ENCODE peak calls at places on chromosomes 5 and 9, in six cellular contexts. One of them, this sample, is unnamed. For H3K4me1, the result is how much of the 10 kb centered on the place peaks cover.

GRCh38 chr5:72374844-72375243 is 54.7 kb downstream of the PTCD2 start:
- DNase-seq in upper lobe of left lung: no peak
- DNase-seq in spleen: no peak
- DNase-seq in HCT116: no peak
- DNase-seq in GM12878: no peak
- DNase-seq in transverse colon: no peak
- DNase-seq in this sample: no peak

GRCh38 chr5:116360008-116360853 is 214.4 kb downstream of the SEMA6A start:
- DNase-seq in upper lobe of left lung: no peak
- DNase-seq in spleen: no peak
- DNase-seq in HCT116: no peak
- DNase-seq in GM12878: no peak
- DNase-seq in transverse colon: peak
- DNase-seq in this sample: no peak

GRCh38 chr9:92887880-92888338 is 10.1 kb upstream of the ZNF484 start:
- DNase-seq in upper lobe of left lung: no peak
- DNase-seq in spleen: no peak
- DNase-seq in HCT116: no peak
- DNase-seq in GM12878: no peak
- DNase-seq in transverse colon: no peak
- DNase-seq in this sample: no peak

GRCh38 chr5:29697786-29698414 is 1495.6 kb upstream of the CDH6 start:
- DNase-seq in upper lobe of left lung: no peak
- DNase-seq in spleen: no peak
- DNase-seq in HCT116: no peak
- DNase-seq in GM12878: no peak
- DNase-seq in transverse colon: no peak
- DNase-seq in this sample: no peak

GRCh38 chr9:22446589-22446949 is at the start of gene DMRTA1:
- DNase-seq in upper lobe of left lung: peak
- DNase-seq in spleen: peak
- DNase-seq in HCT116: no peak
- DNase-seq in GM12878: no peak
- DNase-seq in transverse colon: peak
- DNase-seq in this sample: peak

GRCh38 chr5:128084228-128085167 is 932 bp downstream of the SLC12A2 start:
- DNase-seq in upper lobe of left lung: peak
- DNase-seq in spleen: peak
- DNase-seq in HCT116: no peak
- DNase-seq in GM12878: no peak
- DNase-seq in transverse colon: peak
- DNase-seq in this sample: peak

GRCh38 chr9:121278535-121279169 is 10.7 kb downstream of the GSN start:
- DNase-seq in upper lobe of left lung: peak
- DNase-seq in spleen: no peak
- DNase-seq in HCT116: peak
- DNase-seq in GM12878: peak
- DNase-seq in transverse colon: peak
- DNase-seq in this sample: peak

GRCh38 chr5:10034008-10034407 is 215.7 kb downstream of the ATPSCKMT start:
- DNase-seq in upper lobe of left lung: no peak
- DNase-seq in spleen: no peak
- DNase-seq in HCT116: no peak
- DNase-seq in GM12878: no peak
- DNase-seq in transverse colon: no peak
- DNase-seq in this sample: no peak

GRCh38 chr9:6925841-6926240 is 168.1 kb downstream of the KDM4C start:
- DNase-seq in upper lobe of left lung: no peak
- DNase-seq in spleen: no peak
- DNase-seq in HCT116: no peak
- DNase-seq in GM12878: no peak
- DNase-seq in transverse colon: no peak
- DNase-seq in this sample: no peak

GRCh38 chr9:134175291-134175807 is 11.0 kb upstream of the RNU6ATAC start:
- DNase-seq in upper lobe of left lung: peak
- DNase-seq in spleen: no peak
- DNase-seq in HCT116: no peak
- DNase-seq in GM12878: no peak
- DNase-seq in transverse colon: peak
- DNase-seq in this sample: no peak

GRCh38 chr5:173383711-173384110 is 55.5 kb upstream of the STC2 start:
- DNase-seq in upper lobe of left lung: no peak
- DNase-seq in spleen: no peak
- DNase-seq in HCT116: no peak
- DNase-seq in GM12878: no peak
- DNase-seq in transverse colon: no peak
- DNase-seq in this sample: no peak

GRCh38 chr5:124583469-124584350 is 162.7 kb downstream of the ZNF608 start:
- DNase-seq in upper lobe of left lung: no peak
- DNase-seq in spleen: no peak
- DNase-seq in HCT116: peak
- DNase-seq in GM12878: peak
- DNase-seq in transverse colon: peak
- DNase-seq in this sample: no peak

GRCh38 chr5:178941361-178941760 is 363 bp downstream of the ZNF454 start:
- DNase-seq in upper lobe of left lung: peak
- DNase-seq in spleen: no peak
- DNase-seq in HCT116: no peak
- DNase-seq in GM12878: no peak
- DNase-seq in transverse colon: no peak
- DNase-seq in this sample: no peak

GRCh38 chr9:9719373-9720112 is 893.3 kb downstream of the PTPRD start:
- DNase-seq in upper lobe of left lung: no peak
- DNase-seq in spleen: peak
- DNase-seq in HCT116: no peak
- DNase-seq in GM12878: no peak
- DNase-seq in transverse colon: no peak
- DNase-seq in this sample: no peak

GRCh38 chr9:89436963-89437625 is 60.8 kb downstream of the SEMA4D start:
- DNase-seq in upper lobe of left lung: peak
- DNase-seq in spleen: peak
- DNase-seq in HCT116: no peak
- DNase-seq in GM12878: no peak
- DNase-seq in transverse colon: peak
- DNase-seq in this sample: no peak

GRCh38 chr9:73231203-73231602 is 79.5 kb downstream of the ANXA1 start:
- DNase-seq in upper lobe of left lung: no peak
- DNase-seq in spleen: no peak
- DNase-seq in HCT116: no peak
- DNase-seq in GM12878: no peak
- DNase-seq in transverse colon: no peak
- DNase-seq in this sample: no peak

GRCh38 chr9:100586093-100586492 is 8.2 kb downstream of the CAVIN4 start:
- DNase-seq in upper lobe of left lung: no peak
- DNase-seq in spleen: no peak
- DNase-seq in HCT116: no peak
- DNase-seq in GM12878: no peak
- DNase-seq in transverse colon: no peak
- DNase-seq in this sample: no peak

GRCh38 chr5:165894916-165895315 is 2389.5 kb downstream of the MAT2B start:
- DNase-seq in upper lobe of left lung: no peak
- DNase-seq in spleen: no peak
- DNase-seq in HCT116: no peak
- DNase-seq in GM12878: no peak
- DNase-seq in transverse colon: no peak
- DNase-seq in this sample: no peak

GRCh38 chr9:76654575-76654974 is 109.7 kb upstream of the PCA3 start:
- DNase-seq in upper lobe of left lung: no peak
- DNase-seq in spleen: no peak
- DNase-seq in HCT116: no peak
- DNase-seq in GM12878: no peak
- DNase-seq in transverse colon: no peak
- DNase-seq in this sample: no peak

GRCh38 chr5:136034976-136035375 is 6.2 kb downstream of the TGFBI start:
- DNase-seq in upper lobe of left lung: no peak
- DNase-seq in spleen: peak
- DNase-seq in HCT116: no peak
- DNase-seq in GM12878: no peak
- DNase-seq in transverse colon: no peak
- DNase-seq in this sample: no peak

GRCh38 chr5:15501057-15501791 is 1.2 kb downstream of the FBXL7 start:
- DNase-seq in upper lobe of left lung: peak
- DNase-seq in spleen: no peak
- DNase-seq in HCT116: no peak
- DNase-seq in GM12878: no peak
- DNase-seq in transverse colon: peak
- DNase-seq in this sample: no peak

GRCh38 chr5:79947486-79948023 is 43.5 kb downstream of the MTX3 start:
- DNase-seq in upper lobe of left lung: no peak
- DNase-seq in spleen: no peak
- DNase-seq in HCT116: no peak
- DNase-seq in GM12878: no peak
- DNase-seq in transverse colon: no peak
- DNase-seq in this sample: no peak

GRCh38 chr9:130193119-130193518 is 20.9 kb downstream of the NCS1 start:
- DNase-seq in upper lobe of left lung: no peak
- DNase-seq in spleen: no peak
- DNase-seq in HCT116: no peak
- DNase-seq in GM12878: no peak
- DNase-seq in transverse colon: no peak
- DNase-seq in this sample: no peak

GRCh38 chr9:130192600-130192999 is 20.4 kb downstream of the NCS1 start:
- DNase-seq in upper lobe of left lung: no peak
- DNase-seq in spleen: no peak
- DNase-seq in HCT116: no peak
- DNase-seq in GM12878: no peak
- DNase-seq in transverse colon: no peak
- DNase-seq in this sample: no peak

GRCh38 chr9:130195638-130196037 is 23.4 kb downstream of the NCS1 start:
- DNase-seq in upper lobe of left lung: no peak
- DNase-seq in spleen: no peak
- DNase-seq in HCT116: no peak
- DNase-seq in GM12878: no peak
- DNase-seq in transverse colon: no peak
- DNase-seq in this sample: no peak

GRCh38 chr9:130193531-130194405 is 21.6 kb downstream of the NCS1 start:
- DNase-seq in upper lobe of left lung: no peak
- DNase-seq in spleen: no peak
- DNase-seq in HCT116: no peak
- DNase-seq in GM12878: no peak
- DNase-seq in transverse colon: no peak
- DNase-seq in this sample: no peak

DNA sequence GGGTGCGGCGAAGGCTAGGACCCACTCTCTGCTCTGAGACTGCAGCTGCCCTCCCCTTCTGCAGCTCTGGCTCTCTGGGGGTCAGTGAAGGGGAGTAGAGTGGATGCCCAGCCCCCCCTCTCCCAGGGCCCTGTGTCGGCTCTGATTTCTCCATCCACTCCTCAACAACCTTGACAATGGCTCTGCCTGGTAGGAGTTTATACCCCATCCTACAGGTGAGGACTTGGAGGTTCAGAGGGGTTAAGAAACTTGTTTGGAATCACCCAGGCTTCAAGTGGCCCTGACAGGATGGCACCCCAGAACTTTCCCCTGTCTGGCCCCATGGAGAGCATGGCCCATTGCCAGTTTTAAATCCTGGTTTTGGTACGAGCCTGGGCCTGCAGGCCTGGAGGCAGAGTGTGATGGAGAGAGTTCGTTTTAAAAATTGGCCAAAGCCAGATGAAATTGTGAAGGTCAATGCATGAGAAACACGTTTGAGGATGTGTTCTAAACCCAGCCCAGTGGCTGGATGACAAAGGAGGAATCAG is 22.3 kb downstream of the NCS1 start:
- DNase-seq in upper lobe of left lung: no peak
- DNase-seq in spleen: no peak
- DNase-seq in HCT116: no peak
- DNase-seq in GM12878: no peak
- DNase-seq in transverse colon: no peak
- DNase-seq in this sample: no peak
- H3K4me1 ChIP-seq in upper lobe of left lung: under half
- H3K4me1 ChIP-seq in spleen: under half
- H3K4me1 ChIP-seq in HCT116: under half
- H3K4me1 ChIP-seq in GM12878: under half
- H3K4me1 ChIP-seq in transverse colon: under half
- H3K4me1 ChIP-seq in this sample: under half

GRCh38 chr9:36036780-36037579 is at the start of gene RECK:
- DNase-seq in upper lobe of left lung: peak
- DNase-seq in spleen: peak
- DNase-seq in HCT116: peak
- DNase-seq in GM12878: no peak
- DNase-seq in transverse colon: peak
- DNase-seq in this sample: peak
- TF ChIP-seq POLR2A in upper lobe of left lung: peak
- TF ChIP-seq POLR2A in spleen: no peak
- TF ChIP-seq POLR2A in HCT116: no peak
- TF ChIP-seq POLR2A in GM12878: peak
- TF ChIP-seq POLR2A in transverse colon: peak
- TF ChIP-seq POLR2A in this sample: peak

DNA sequence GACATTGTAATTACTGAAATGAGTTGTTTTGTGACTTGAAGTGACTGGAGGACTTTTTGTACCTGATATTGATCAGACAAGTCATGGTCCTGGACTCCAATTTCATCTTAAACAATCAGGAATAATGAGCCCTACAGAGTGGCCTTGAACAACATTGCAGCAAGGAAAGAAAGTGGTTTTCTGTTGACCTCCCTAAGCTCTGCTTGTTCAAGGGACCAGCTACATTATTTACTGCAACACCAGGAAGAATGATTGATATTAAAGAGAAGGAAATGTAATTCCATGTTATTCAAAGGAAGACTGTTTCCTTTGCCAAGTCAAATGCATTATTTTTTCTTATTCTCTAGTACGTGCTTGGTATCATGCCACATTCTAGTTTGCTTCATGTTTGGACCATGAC is 22.6 kb downstream of the ENTREP1 start:
- DNase-seq in upper lobe of left lung: no peak
- DNase-seq in spleen: no peak
- DNase-seq in HCT116: no peak
- DNase-seq in GM12878: no peak
- DNase-seq in transverse colon: no peak
- DNase-seq in this sample: no peak
- TF ChIP-seq POLR2AphosphoS5 in upper lobe of left lung: no peak
- TF ChIP-seq POLR2AphosphoS5 in spleen: no peak
- TF ChIP-seq POLR2AphosphoS5 in HCT116: no peak
- TF ChIP-seq POLR2AphosphoS5 in GM12878: no peak
- TF ChIP-seq POLR2AphosphoS5 in transverse colon: no peak
- TF ChIP-seq POLR2AphosphoS5 in this sample: no peak

GRCh38 chr9:124007468-124008306 is 3.9 kb upstream of the LHX2 start:
- DNase-seq in upper lobe of left lung: no peak
- DNase-seq in spleen: no peak
- DNase-seq in HCT116: no peak
- DNase-seq in GM12878: no peak
- DNase-seq in transverse colon: no peak
- DNase-seq in this sample: no peak

GRCh38 chr9:124005372-124005771 is 6.2 kb upstream of the LHX2 start:
- DNase-seq in upper lobe of left lung: no peak
- DNase-seq in spleen: no peak
- DNase-seq in HCT116: no peak
- DNase-seq in GM12878: no peak
- DNase-seq in transverse colon: no peak
- DNase-seq in this sample: no peak

GRCh38 chr9:124008307-124008854 is 3.2 kb upstream of the LHX2 start:
- DNase-seq in upper lobe of left lung: no peak
- DNase-seq in spleen: no peak
- DNase-seq in HCT116: peak
- DNase-seq in GM12878: no peak
- DNase-seq in transverse colon: no peak
- DNase-seq in this sample: no peak

GRCh38 chr9:124007157-124007460 is 4.5 kb upstream of the LHX2 start:
- DNase-seq in upper lobe of left lung: no peak
- DNase-seq in spleen: no peak
- DNase-seq in HCT116: no peak
- DNase-seq in GM12878: no peak
- DNase-seq in transverse colon: no peak
- DNase-seq in this sample: no peak

GRCh38 chr9:124006448-124007156 is 5.0 kb upstream of the LHX2 start:
- DNase-seq in upper lobe of left lung: no peak
- DNase-seq in spleen: no peak
- DNase-seq in HCT116: no peak
- DNase-seq in GM12878: no peak
- DNase-seq in transverse colon: no peak
- DNase-seq in this sample: no peak
- H3K4me1 ChIP-seq in upper lobe of left lung: under half
- H3K4me1 ChIP-seq in spleen: half or more
- H3K4me1 ChIP-seq in HCT116: under half
- H3K4me1 ChIP-seq in GM12878: under half
- H3K4me1 ChIP-seq in transverse colon: under half
- H3K4me1 ChIP-seq in this sample: under half

This sample was measured in breast epithelium.